ENCODE peak calls at places on chromosomes 4 and X, in four cellular contexts. D is BE2C, R is HCT116, I is bronchial epithelial cell. P is an unnamed sample.
A peak's percentile ranks its signal among the peaks of the same experiment; 100 is the strongest.

GRCh38 chr4:95637047-95637600 is 88.4 kb upstream of the UNC5C start:
- DNase-seq in D (peak; percentile 66), R (no peak), I (peak; percentile 31), P (no peak)

GRCh38 chr4:166174717-166175510 is 301.9 kb downstream of the TLL1 start:
- DNase-seq in D (no peak), R (no peak), I (peak; percentile 65), P (no peak)

GRCh38 chrX:129781134-129782014 is 1.6 kb downstream of the SASH3 start:
- DNase-seq in D (no peak), R (no peak), I (no peak), P (no peak)

GRCh38 chr4:1382776-1383727 is 23.2 kb downstream of the NKX1-1 start:
- DNase-seq in D (peak; percentile 7), R (no peak), I (no peak), P (no peak)

GRCh38 chr4:184534511-184535391 is 60.4 kb upstream of the IRF2 start:
- DNase-seq in D (no peak), R (no peak), I (peak; percentile 19), P (no peak)

GRCh38 chrX:79081895-79082512 is 62.5 kb upstream of the GPR174 start:
- DNase-seq in D (no peak), R (no peak), I (peak; percentile 25), P (no peak)

GRCh38 chr4:104420766-104421165 is 73.9 kb downstream of the CXXC4 start:
- DNase-seq in D (no peak), R (no peak), I (no peak), P (no peak)

GRCh38 chrX:39203427-39203826 is 402.2 kb downstream of the MID1IP1 start:
- DNase-seq in D (no peak), R (no peak), I (no peak), P (no peak)

GRCh38 chr4:99723555-99724450 is 66.2 kb upstream of the C4orf54 start:
- DNase-seq in D (no peak), R (peak; percentile 10), I (peak; percentile 97), P (peak; percentile 14)

GRCh38 chr4:55880652-55881280 is 27.3 kb downstream of the EXOC1 start:
- DNase-seq in D (no peak), R (no peak), I (peak; percentile 11), P (no peak)

GRCh38 chr4:95505149-95505548 is 43.6 kb downstream of the UNC5C start:
- DNase-seq in D (no peak), R (peak; percentile 68), I (no peak), P (no peak)

GRCh38 chr4:112589207-112589606 is 47.5 kb downstream of the ZGRF1 start:
- DNase-seq in D (no peak), R (peak; percentile 6), I (peak; percentile 35), P (peak; percentile 11)

GRCh38 chrX:119990409-119990994 is 47.0 kb upstream of the NKAP start:
- DNase-seq in D (no peak), R (no peak), I (no peak), P (no peak)

GRCh38 chr4:184096561-184097239 is 121.0 kb downstream of the ENPP6 start:
- DNase-seq in D (no peak), R (no peak), I (no peak), P (peak; percentile 2)

GRCh38 chr4:183364025-183364424 is 41.8 kb upstream of the CLDN24 start:
- DNase-seq in D (no peak), R (no peak), I (no peak), P (no peak)

GRCh38 chr4:165384608-165385007 is 5.8 kb downstream of the CPE start:
- DNase-seq in D (no peak), R (no peak), I (peak; percentile 44), P (peak; percentile 73)

GRCh38 chr4:153161599-153161971 is 42.7 kb upstream of the TRIM2 start:
- DNase-seq in D (no peak), R (no peak), I (no peak), P (no peak)

GRCh38 chrX:49192722-49193328 is 6.7 kb upstream of the PRICKLE3 start:
- DNase-seq in D (peak; percentile 45), R (no peak), I (peak; percentile 34), P (no peak)

GRCh38 chr4:182843813-182844325 is 73.3 kb downstream of the DCTD start:
- DNase-seq in D (no peak), R (no peak), I (peak; percentile 55), P (no peak)

GRCh38 chrX:133410555-133410954 is 4.7 kb downstream of the GPC4 start:
- DNase-seq in D (no peak), R (no peak), I (no peak), P (no peak)

GRCh38 chrX:133412246-133412645 is 3.0 kb downstream of the GPC4 start:
- DNase-seq in D (no peak), R (no peak), I (no peak), P (no peak)

GRCh38 chrX:133414399-133415275 is 652 bp downstream of the GPC4 start:
- DNase-seq in D (no peak), R (no peak), I (no peak), P (no peak)

GRCh38 chrX:133413218-133413925 is 1.9 kb downstream of the GPC4 start:
- DNase-seq in D (no peak), R (no peak), I (no peak), P (no peak)

DNA sequence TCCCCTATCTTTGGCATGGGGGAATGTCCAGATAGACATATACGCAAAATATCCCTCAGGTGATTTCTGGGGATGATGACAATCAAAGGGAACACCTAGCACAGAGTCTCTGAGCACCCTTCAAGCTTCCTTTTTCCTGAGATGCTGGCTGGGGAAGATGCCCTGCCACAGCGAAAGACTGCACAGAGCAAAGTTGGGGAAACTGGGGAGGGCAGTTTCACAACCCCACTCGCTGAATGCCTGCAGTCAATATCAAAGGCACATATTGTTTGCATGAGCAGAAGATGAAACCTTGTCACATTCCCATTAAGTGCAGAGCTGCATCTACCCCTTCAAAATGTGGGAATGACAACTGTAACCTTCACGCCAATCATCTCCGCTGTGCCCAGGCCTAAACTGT is 2.6 kb downstream of the GPC4 start:
- DNase-seq in D (no peak), R (no peak), I (no peak), P (no peak)
- H3K4me3 ChIP-seq in D (no peak overlapping the region), R (no peak overlapping the region), I (no peak overlapping the region), P (no peak overlapping the region)

GRCh38 chr4:174181827-174182226 is 101.6 kb downstream of the FBXO8 start:
- DNase-seq in D (no peak), R (no peak), I (no peak), P (no peak)
- TF ChIP-seq CTCF in D (peak; percentile 36), R (no peak), I (no peak), P (no peak)

GRCh38 chrX:13693341-13693871 is 4.5 kb downstream of the RAB9A start:
- DNase-seq in D (no peak), R (no peak), I (peak; percentile 77), P (no peak)
- H3K4me3 ChIP-seq in D (no peak overlapping the region), R (no peak overlapping the region), I (no peak overlapping the region), P (no peak overlapping the region)

GRCh38 chr4:40931238-40931637 is 181.5 kb downstream of the NSUN7 start:
- DNase-seq in D (no peak), R (no peak), I (no peak), P (no peak)

GRCh38 chr4:40934671-40935070 is 184.9 kb downstream of the NSUN7 start:
- DNase-seq in D (no peak), R (no peak), I (no peak), P (no peak)

GRCh38 chr4:40937140-40937725 is 187.5 kb downstream of the NSUN7 start:
- DNase-seq in D (no peak), R (no peak), I (no peak), P (no peak)

GRCh38 chr4:40931825-40932224 is 182.1 kb downstream of the NSUN7 start:
- DNase-seq in D (no peak), R (no peak), I (no peak), P (no peak)

GRCh38 chr4:40933272-40934053 is 183.7 kb downstream of the NSUN7 start:
- DNase-seq in D (peak; percentile 49), R (no peak), I (no peak), P (no peak)
- TF ChIP-seq CTCF in D (no peak), R (no peak), I (no peak), P (no peak)

GRCh38 chrX:148541461-148541983 is 41.1 kb downstream of the AFF2 start:
- DNase-seq in D (no peak), R (no peak), I (no peak), P (no peak)
- H3K4me3 ChIP-seq in D (no peak overlapping the region), R (no peak overlapping the region), I (no peak overlapping the region), P (no peak overlapping the region)